ENCODE peak calls at places on chromosomes 3 and 15, in seven cellular contexts. L, Z, A, M, R, J and K are unnamed samples.

GRCh38 chr3:14371573-14372474 is 30.6 kb upstream of the SLC6A6 start:
- DNase-seq in L (peak), Z (peak), A (peak), M (peak), R (peak), J (peak), K (peak)

GRCh38 chr15:68383161-68384074 is 48.5 kb downstream of the ITGA11 start:
- DNase-seq in L (peak), Z (peak), A (no peak), M (peak), R (peak), J (no peak), K (peak)

GRCh38 chr3:160580938-160581337 is 15.6 kb upstream of the KPNA4 start:
- DNase-seq in L (no peak), Z (no peak), A (no peak), M (no peak), R (no peak), J (no peak), K (no peak)

GRCh38 chr3:107241217-107241616 is 136.0 kb upstream of the CCDC54 start:
- DNase-seq in L (peak), Z (peak), A (no peak), M (peak), R (peak), J (no peak), K (peak)

GRCh38 chr15:37059051-37059450 is 41.3 kb downstream of the MEIS2 start:
- DNase-seq in L (peak), Z (peak), A (no peak), M (peak), R (no peak), J (peak), K (peak)

GRCh38 chr3:11390411-11391171 is 118.4 kb downstream of the ATG7 start:
- DNase-seq in L (peak), Z (no peak), A (no peak), M (peak), R (no peak), J (no peak), K (no peak)

GRCh38 chr3:182795383-182795782 is 2.1 kb downstream of the ATP11B start:
- DNase-seq in L (peak), Z (no peak), A (no peak), M (no peak), R (peak), J (no peak), K (peak)

GRCh38 chr3:178706411-178706810 is 170.2 kb downstream of the KCNMB2 start:
- DNase-seq in L (no peak), Z (no peak), A (no peak), M (no peak), R (no peak), J (no peak), K (peak)

GRCh38 chr3:124881976-124882697 is 5.0 kb downstream of the ITGB5 start:
- DNase-seq in L (no peak), Z (no peak), A (no peak), M (no peak), R (no peak), J (no peak), K (peak)

GRCh38 chr15:76059320-76060097 is at the start of gene TMEM266:
- DNase-seq in L (peak), Z (no peak), A (peak), M (peak), R (peak), J (no peak), K (peak)

GRCh38 chr3:194117114-194117845 is 18.7 kb upstream of the HES1 start:
- DNase-seq in L (no peak), Z (no peak), A (no peak), M (no peak), R (no peak), J (no peak), K (no peak)

GRCh38 chr15:62412634-62413033 is 247.5 kb upstream of the C2CD4B start:
- DNase-seq in L (no peak), Z (no peak), A (no peak), M (no peak), R (no peak), J (no peak), K (no peak)

GRCh38 chr15:88701561-88702095 is 62.8 kb downstream of the ISG20 start:
- DNase-seq in L (peak), Z (peak), A (no peak), M (no peak), R (peak), J (no peak), K (peak)

GRCh38 chr3:100335137-100335833 is 728 bp downstream of the NIT2 start:
- DNase-seq in L (peak), Z (peak), A (no peak), M (peak), R (peak), J (no peak), K (peak)

GRCh38 chr3:56916697-56917336 is 115.1 kb upstream of the ARHGEF3 start:
- DNase-seq in L (no peak), Z (no peak), A (no peak), M (no peak), R (no peak), J (no peak), K (no peak)
- H3K4me3 ChIP-seq in L (no peak), Z (no peak), A (peak), M (no peak), R (no peak), J (no peak), K (no peak)

DNA sequence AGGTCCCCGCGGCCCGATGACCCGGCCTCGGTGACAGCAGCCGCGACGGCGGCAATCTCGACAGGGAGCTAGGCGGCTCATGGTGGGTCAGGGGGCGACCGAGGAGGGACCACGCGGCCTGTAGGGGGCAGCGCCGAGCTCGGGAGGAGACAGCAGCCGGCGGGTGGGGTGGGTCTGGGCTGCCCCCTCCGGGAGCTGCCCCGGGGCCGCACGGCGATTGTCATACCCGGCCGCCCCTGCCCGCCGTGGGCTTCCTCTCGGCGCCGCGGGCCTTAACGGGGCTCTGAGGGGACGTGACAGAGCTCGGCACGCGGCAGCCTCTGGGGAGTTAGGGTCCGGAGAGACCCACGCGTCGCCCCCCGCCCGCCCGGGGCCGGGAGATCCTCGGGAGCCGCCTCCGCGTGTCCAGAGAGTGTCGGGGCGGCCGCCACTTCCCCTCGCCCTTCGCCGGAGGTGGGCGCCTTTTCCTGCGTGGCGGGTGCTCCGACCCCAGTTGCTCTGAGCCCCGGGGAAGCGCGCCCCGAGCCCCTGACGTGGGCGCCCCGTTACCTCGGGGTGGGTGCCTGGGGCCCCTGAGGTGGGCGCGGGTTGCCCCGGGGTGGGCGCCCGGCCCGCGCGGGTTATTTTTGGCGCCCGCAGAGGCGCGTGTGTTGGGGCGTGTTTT is 539 bp upstream of the PLCL2 start:
- DNase-seq in L (peak), Z (peak), A (peak), M (peak), R (peak), J (no peak), K (no peak)
- H3K4me3 ChIP-seq in L (peak), Z (peak), A (peak), M (peak), R (peak), J (peak), K (peak)

GRCh38 chr3:112327371-112327951 is 5.5 kb upstream of the CD200 start:
- DNase-seq in L (peak), Z (peak), A (no peak), M (peak), R (peak), J (peak), K (peak)

GRCh38 chr3:112333386-112334334 is 704 bp downstream of the CD200 start:
- DNase-seq in L (peak), Z (peak), A (no peak), M (peak), R (no peak), J (no peak), K (no peak)

GRCh38 chr3:112338021-112338726 is 5.2 kb downstream of the CD200 start:
- DNase-seq in L (no peak), Z (peak), A (no peak), M (no peak), R (no peak), J (no peak), K (peak)

GRCh38 chr3:112334709-112335108 is 1.8 kb downstream of the CD200 start:
- DNase-seq in L (peak), Z (peak), A (no peak), M (peak), R (no peak), J (no peak), K (no peak)

DNA sequence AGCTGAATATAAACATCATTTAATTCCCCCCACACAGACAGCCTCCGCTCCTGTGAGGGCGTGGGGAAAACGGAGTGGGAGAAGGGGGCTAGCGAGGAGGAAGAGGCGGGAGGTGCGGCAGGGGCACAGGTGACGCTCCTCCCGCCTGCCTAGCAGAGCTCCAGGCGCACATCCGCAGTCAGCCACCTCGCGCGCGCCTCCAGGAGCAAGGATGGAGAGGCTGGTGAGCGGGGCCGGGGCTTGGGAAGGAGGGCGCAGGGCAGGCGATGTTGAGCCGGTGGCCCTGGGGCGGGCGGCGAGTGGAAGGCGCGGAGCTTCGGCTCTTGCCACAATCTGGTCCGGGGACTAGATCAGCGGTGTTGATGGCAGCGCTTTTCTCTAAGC is at the start of gene CD200:
- DNase-seq in L (peak), Z (peak), A (peak), M (peak), R (no peak), J (no peak), K (peak)
- H3K4me3 ChIP-seq in L (peak), Z (peak), A (peak), M (peak), R (no peak), J (peak), K (peak)

GRCh38 chr15:40793216-40793989 is 13.5 kb upstream of the ZFYVE19 start:
- DNase-seq in L (peak), Z (peak), A (peak), M (peak), R (no peak), J (peak), K (peak)
- H3K4me3 ChIP-seq in L (no peak), Z (peak), A (no peak), M (no peak), R (no peak), J (no peak), K (no peak)